ENCODE peak calls at places on chromosomes 16 and 17, in nine cellular contexts. R is naive thymus-derived CD4-positive, alpha-beta T cell; J is IMR-90; S is GM23248; O is psoas muscle; C is body of pancreas; U is BE2C; W is heart left ventricle; X is SJSA1. T is an unnamed sample.

GRCh38 chr17:74192950-74193781 is 10.3 kb upstream of the RPL38 start:
- DNase-seq in J (no peak), O (peak; percentile 72), C (peak; percentile 81), U (peak; percentile 49), X (no peak), S (no peak), R (no peak), W (peak; percentile 63), T (no peak)

GRCh38 chr17:21046215-21046614 is 3.4 kb upstream of the USP22 start:
- DNase-seq in U (no peak), X (no peak), S (no peak), R (no peak), W (no peak), J (no peak), O (no peak), C (no peak), T (no peak)

GRCh38 chr17:40621558-40621957 is 26.1 kb downstream of the SMARCE1 start:
- DNase-seq in S (no peak), U (no peak), R (no peak), W (no peak), J (peak; percentile 48), C (no peak), X (no peak), O (no peak), T (no peak)

GRCh38 chr16:2156025-2156848 is 655 bp downstream of the TRAF7 start:
- DNase-seq in W (no peak), R (no peak), O (no peak), S (peak; percentile 84), C (no peak), X (peak; percentile 38), J (peak; percentile 76), U (no peak), T (no peak)

GRCh38 chr16:84446086-84446485 is 58.4 kb downstream of the MEAK7 start:
- DNase-seq in C (no peak), W (no peak), U (no peak), S (peak; percentile 37), O (no peak), R (no peak), J (peak; percentile 28), X (no peak), T (no peak)

GRCh38 chr17:61926831-61927210 is 961 bp downstream of the INTS2 start:
- DNase-seq in U (no peak), W (no peak), S (peak; percentile 70), R (no peak), C (no peak), X (no peak), J (peak; percentile 61), O (no peak), T (no peak)

GRCh38 chr17:44909681-44910144 is 5.6 kb downstream of the GFAP start:
- DNase-seq in S (peak; percentile 74), R (no peak), W (no peak), U (no peak), J (peak; percentile 71), C (no peak), O (no peak), X (peak; percentile 84), T (no peak)

GRCh38 chr16:73019456-73020362 is 28.2 kb downstream of the ZFHX3 start:
- DNase-seq in O (no peak), S (peak; percentile 62), J (peak; percentile 89), R (no peak), U (no peak), W (peak; percentile 56), C (no peak), X (peak; percentile 72), T (no peak)

GRCh38 chr17:69423450-69423849 is 9.0 kb downstream of the MAP2K6 start:
- DNase-seq in X (no peak), O (no peak), S (no peak), C (no peak), W (no peak), J (no peak), R (no peak), U (no peak), T (no peak)

GRCh38 chr17:65515959-65516948 is 45.2 kb downstream of the AXIN2 start:
- DNase-seq in S (peak; percentile 53), O (no peak), U (no peak), R (no peak), W (no peak), X (peak; percentile 38), J (peak; percentile 66), C (no peak), T (no peak)

GRCh38 chr17:12362853-12363252 is 302.8 kb upstream of the MYOCD start:
- DNase-seq in W (no peak), J (no peak), C (no peak), U (no peak), O (no peak), X (no peak), R (no peak), S (no peak), T (no peak)

GRCh38 chr16:35908942-35909341 is 2449.5 kb downstream of the TP53TG3F start:
- DNase-seq in O (no peak), C (no peak), S (no peak), X (no peak), W (no peak), J (no peak), U (no peak), R (no peak), T (no peak)

GRCh38 chr17:62405451-62405850 is 18.2 kb upstream of the METTL2A start:
- DNase-seq in J (peak; percentile 53), S (no peak), W (no peak), X (no peak), U (no peak), O (no peak), R (no peak), C (no peak), T (no peak)

GRCh38 chr16:75660321-75660720 is 12.7 kb downstream of the TERF2IP start:
- DNase-seq in O (no peak), C (no peak), W (no peak), X (no peak), R (no peak), S (no peak), U (no peak), J (no peak), T (no peak)

GRCh38 chr16:55176901-55177300 is 147.1 kb upstream of the IRX6 start:
- DNase-seq in X (no peak), C (no peak), J (no peak), R (no peak), U (no peak), O (no peak), S (no peak), W (no peak), T (no peak)

GRCh38 chr16:57283956-57284205 is 591 bp downstream of the PLLP start:
- DNase-seq in S (no peak), J (no peak), U (no peak), R (no peak), X (no peak), W (no peak), C (no peak), O (no peak), T (no peak)

GRCh38 chr16:57281791-57282190 is 2.7 kb downstream of the PLLP start:
- DNase-seq in W (no peak), R (no peak), J (no peak), U (no peak), X (no peak), S (no peak), O (no peak), C (no peak), T (no peak)

GRCh38 chr16:57284206-57284951 is at the start of gene PLLP:
- DNase-seq in X (peak; percentile 33), U (peak; percentile 67), C (peak; percentile 62), R (peak; percentile 34), W (no peak), S (peak; percentile 52), O (peak; percentile 58), J (peak; percentile 8), T (peak; percentile 48)

GRCh38 chr16:57283214-57283955 is 1.1 kb downstream of the PLLP start:
- DNase-seq in C (peak; percentile 59), J (no peak), R (no peak), S (no peak), U (no peak), X (no peak), W (no peak), O (no peak), T (no peak)

GRCh38 chr16:57282510-57283213 is 1.8 kb downstream of the PLLP start:
- DNase-seq in S (no peak), O (no peak), J (no peak), C (peak; percentile 53), W (no peak), U (no peak), R (no peak), X (no peak), T (no peak)
- H3K4me3 ChIP-seq in S (no peak overlapping the region), O (no peak overlapping the region), J (no peak overlapping the region), C (no peak overlapping the region), W (no peak overlapping the region), U (no peak overlapping the region), R (no peak overlapping the region), X (no peak overlapping the region), T (no peak overlapping the region)

GRCh38 chr17:36931697-36932382 is 5.4 kb upstream of the LHX1 start:
- DNase-seq in W (no peak), C (no peak), X (no peak), S (no peak), U (no peak), O (peak; percentile 48), J (no peak), R (no peak), T (no peak)
- H3K27me3 ChIP-seq in W (peaks cover 95% of the 10 kb centered on the region), C (peaks cover 17% of the 10 kb centered on the region), X (peaks cover 77% of the 10 kb centered on the region), S (peaks cover 98% of the 10 kb centered on the region), U (peaks cover 71% of the 10 kb centered on the region), O (peaks cover 77% of the 10 kb centered on the region), J (peaks cover 99% of the 10 kb centered on the region), R (peaks cover 70% of the 10 kb centered on the region), T (peaks cover 77% of the 10 kb centered on the region)

GRCh38 chr17:63431939-63432804 is 13.9 kb downstream of the CYB561 start:
- DNase-seq in R (no peak), C (no peak), O (no peak), W (no peak), J (peak; percentile 66), U (peak; percentile 95), S (peak; percentile 20), X (peak; percentile 46), T (no peak)
- H3K4me1 ChIP-seq in R (peaks cover 14% of the 10 kb centered on the region), C (peaks cover 56% of the 10 kb centered on the region), O (peaks cover 11% of the 10 kb centered on the region), W (peaks cover 48% of the 10 kb centered on the region), J (peaks cover 34% of the 10 kb centered on the region), U (peaks cover 41% of the 10 kb centered on the region), S (peaks cover 22% of the 10 kb centered on the region), X (peaks cover 36% of the 10 kb centered on the region), T (peaks cover 57% of the 10 kb centered on the region)

GRCh38 chr17:77440571-77440981 is 299.8 kb downstream of the SEC14L1 start:
- DNase-seq in J (no peak), W (no peak), U (no peak), O (no peak), C (no peak), S (no peak), X (no peak), R (peak; percentile 46), T (no peak)
- H3K4me3 ChIP-seq in J (no peak overlapping the region), W (no peak overlapping the region), U (no peak overlapping the region), O (no peak overlapping the region), C (no peak overlapping the region), S (no peak overlapping the region), X (no peak overlapping the region), R (peak overlapping the region; percentile 44), T (no peak overlapping the region)

DNA sequence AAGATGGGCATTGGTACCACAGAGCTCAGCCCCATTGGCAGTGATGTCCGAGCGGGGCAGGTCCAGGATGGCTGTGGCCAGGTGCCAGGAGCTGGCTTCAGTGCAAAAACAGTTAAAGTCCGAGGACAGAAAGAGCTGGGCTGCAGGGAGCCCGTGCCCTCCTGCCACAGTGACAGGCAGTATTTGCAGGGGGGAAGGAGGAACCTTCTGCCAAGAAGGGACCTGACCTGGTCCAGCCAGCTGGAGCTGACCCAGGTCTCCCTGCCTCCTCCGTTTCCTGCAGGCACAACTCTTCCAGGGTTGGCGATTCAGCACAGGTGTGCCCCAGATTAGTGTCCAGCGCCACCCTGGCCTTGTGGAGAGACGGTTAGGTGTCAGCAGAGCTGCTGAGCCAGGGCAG is 199.0 kb downstream of the ENGASE start:
- DNase-seq in R (no peak), U (no peak), S (no peak), O (no peak), W (no peak), X (no peak), J (no peak), C (no peak), T (no peak)
- H3K27me3 ChIP-seq in R (no peaks in the 10 kb centered on the region), U (peaks cover 24% of the 10 kb centered on the region), S (peaks cover 11% of the 10 kb centered on the region), O (peaks cover 12% of the 10 kb centered on the region), W (peaks cover 20% of the 10 kb centered on the region), X (peaks cover 93% of the 10 kb centered on the region), J (peaks cover 5% of the 10 kb centered on the region), C (no peaks in the 10 kb centered on the region), T (no peaks in the 10 kb centered on the region)